ENCODE peak calls at places on chromosomes 16 and 17, in eight cellular contexts. K, C, Q, U, W, I, P and N are unnamed samples. For H3K4me1, the result is how much of the 10 kb centered on the place peaks cover.

GRCh38 chr17:44911133-44912001 is 3.9 kb downstream of the GFAP start:
- DNase-seq in K (peak), C (peak), Q (peak), U (peak), W (peak), I (peak), P (peak), N (peak)

GRCh38 chr17:37160940-37161339 is 212.2 kb downstream of the AATF start:
- DNase-seq in K (no peak), C (no peak), Q (peak), U (no peak), W (no peak), I (no peak), P (no peak), N (no peak)

GRCh38 chr16:711548-712320 is 3.2 kb upstream of the METRN start:
- DNase-seq in K (peak), C (peak), Q (peak), U (peak), W (peak), I (peak), P (peak), N (peak)

GRCh38 chr17:17439971-17440843 is 36.6 kb upstream of the MED9 start:
- DNase-seq in K (peak), C (peak), Q (peak), U (peak), W (peak), I (peak), P (peak), N (peak)

GRCh38 chr17:41932821-41933389 is 2.5 kb downstream of the ODAD4 start:
- DNase-seq in K (no peak), C (no peak), Q (no peak), U (no peak), W (no peak), I (no peak), P (no peak), N (no peak)

GRCh38 chr17:17356931-17357270 is 53.7 kb downstream of the NT5M start:
- DNase-seq in K (no peak), C (no peak), Q (no peak), U (no peak), W (no peak), I (no peak), P (no peak), N (peak)

GRCh38 chr16:383326-384020 is 1.7 kb upstream of the PGAP6 start:
- DNase-seq in K (peak), C (peak), Q (peak), U (peak), W (peak), I (peak), P (no peak), N (peak)

GRCh38 chr17:31453896-31454295 is 62.4 kb downstream of the RAB11FIP4 start:
- DNase-seq in K (no peak), C (no peak), Q (no peak), U (no peak), W (no peak), I (no peak), P (peak), N (no peak)

GRCh38 chr16:6265956-6266355 is 1066.7 kb upstream of the RBFOX1 start:
- DNase-seq in K (no peak), C (no peak), Q (no peak), U (no peak), W (no peak), I (no peak), P (no peak), N (no peak)

GRCh38 chr17:58487589-58488427 is at the start of gene HSF5:
- DNase-seq in K (no peak), C (peak), Q (no peak), U (peak), W (no peak), I (peak), P (no peak), N (peak)

GRCh38 chr16:21026846-21027245 is 123.8 kb downstream of the DNAH3 start:
- DNase-seq in K (no peak), C (no peak), Q (no peak), U (no peak), W (no peak), I (no peak), P (no peak), N (no peak)

GRCh38 chr17:31674717-31675349 is 184.2 kb downstream of the COPRS start:
- DNase-seq in K (no peak), C (no peak), Q (no peak), U (no peak), W (no peak), I (no peak), P (no peak), N (no peak)

GRCh38 chr16:77432264-77432663 is 2.6 kb downstream of the ADAMTS18 start:
- DNase-seq in K (no peak), C (no peak), Q (no peak), U (no peak), W (no peak), I (no peak), P (no peak), N (no peak)

GRCh38 chr16:75599452-75600277 is 23.4 kb downstream of the ADAT1 start:
- DNase-seq in K (no peak), C (no peak), Q (no peak), U (no peak), W (no peak), I (no peak), P (no peak), N (no peak)

GRCh38 chr17:4721203-4722135 is 9.8 kb upstream of the MED11 start:
- DNase-seq in K (no peak), C (peak), Q (peak), U (peak), W (no peak), I (no peak), P (peak), N (peak)

GRCh38 chr16:50473375-50473945 is 74.7 kb upstream of the NKD1 start:
- DNase-seq in K (no peak), C (no peak), Q (no peak), U (no peak), W (peak), I (no peak), P (no peak), N (no peak)

GRCh38 chr17:70288540-70289290 is 119.4 kb downstream of the KCNJ2 start:
- DNase-seq in K (no peak), C (no peak), Q (no peak), U (no peak), W (no peak), I (no peak), P (no peak), N (no peak)

GRCh38 chr17:65558683-65559311 is 2.7 kb downstream of the AXIN2 start:
- DNase-seq in K (no peak), C (no peak), Q (no peak), U (no peak), W (peak), I (no peak), P (no peak), N (no peak)

GRCh38 chr16:24970708-24971107 is 44.5 kb downstream of the ARHGAP17 start:
- DNase-seq in K (no peak), C (no peak), Q (no peak), U (no peak), W (no peak), I (no peak), P (no peak), N (no peak)

GRCh38 chr16:55279598-55279997 is 44.4 kb upstream of the IRX6 start:
- DNase-seq in K (no peak), C (no peak), Q (no peak), U (no peak), W (no peak), I (no peak), P (no peak), N (no peak)

GRCh38 chr16:53781023-53781605 is 77.2 kb downstream of the FTO start:
- DNase-seq in K (no peak), C (no peak), Q (no peak), U (no peak), W (no peak), I (no peak), P (no peak), N (no peak)

GRCh38 chr17:63702223-63702577 is 2.3 kb upstream of the LIMD2 start:
- DNase-seq in K (peak), C (peak), Q (no peak), U (peak), W (no peak), I (no peak), P (no peak), N (peak)

GRCh38 chr17:82320956-82321927 is 3.8 kb upstream of the CD7 start:
- DNase-seq in K (peak), C (peak), Q (peak), U (peak), W (peak), I (peak), P (peak), N (no peak)

GRCh38 chr17:29238133-29238850 is 8.4 kb upstream of the CRYBA1 start:
- DNase-seq in K (no peak), C (no peak), Q (no peak), U (no peak), W (no peak), I (no peak), P (no peak), N (no peak)

GRCh38 chr16:11370084-11370931 is 25.0 kb downstream of the RMI2 start:
- DNase-seq in K (peak), C (no peak), Q (no peak), U (no peak), W (no peak), I (no peak), P (no peak), N (no peak)

GRCh38 chr16:22235839-22236745 is 30.0 kb downstream of the EEF2K start:
- DNase-seq in K (no peak), C (peak), Q (peak), U (no peak), W (no peak), I (no peak), P (no peak), N (no peak)

GRCh38 chr16:22239131-22239805 is 33.2 kb downstream of the EEF2K start:
- DNase-seq in K (no peak), C (no peak), Q (peak), U (no peak), W (no peak), I (no peak), P (no peak), N (no peak)

GRCh38 chr16:22240023-22240697 is 34.1 kb downstream of the EEF2K start:
- DNase-seq in K (no peak), C (no peak), Q (no peak), U (no peak), W (no peak), I (no peak), P (no peak), N (no peak)
- H3K27ac ChIP-seq in K (peak), C (peak), Q (no peak), U (no peak), W (no peak), I (peak), P (no peak), N (peak)

DNA sequence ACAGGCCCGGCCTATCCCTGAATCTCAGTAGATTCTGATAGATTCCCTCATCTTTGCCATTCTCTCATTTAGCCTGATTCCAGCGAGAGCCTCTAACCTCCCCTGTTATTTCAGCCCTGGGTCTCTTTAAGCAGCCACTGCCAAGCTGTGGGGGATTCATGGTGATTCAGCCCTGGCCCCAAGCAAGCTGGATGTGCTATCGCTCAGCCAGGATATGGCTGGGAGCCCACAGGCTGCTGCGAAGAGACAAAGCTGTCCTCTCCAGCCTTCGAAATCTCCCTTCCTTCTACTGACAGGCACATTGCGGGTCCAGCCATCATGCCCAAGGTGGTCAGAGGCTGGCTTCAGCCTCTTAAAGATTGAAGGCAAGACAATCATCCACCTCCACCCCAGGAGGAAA is 394.1 kb downstream of the SOX9 start:
- DNase-seq in K (no peak), C (no peak), Q (no peak), U (no peak), W (no peak), I (peak), P (no peak), N (no peak)
- H3K4me3 ChIP-seq in K (no peak), C (no peak), Q (no peak), U (no peak), W (no peak), I (no peak), P (no peak), N (no peak)

GRCh38 chr16:85854935-85855334 is 44.0 kb upstream of the IRF8 start:
- DNase-seq in K (no peak), C (no peak), Q (no peak), U (no peak), W (no peak), I (no peak), P (no peak), N (no peak)

GRCh38 chr16:85853641-85854545 is 45.1 kb upstream of the IRF8 start:
- DNase-seq in K (no peak), C (no peak), Q (no peak), U (no peak), W (no peak), I (no peak), P (no peak), N (peak)

GRCh38 chr16:85856585-85856984 is 42.4 kb upstream of the IRF8 start:
- DNase-seq in K (no peak), C (no peak), Q (no peak), U (no peak), W (no peak), I (no peak), P (no peak), N (peak)

GRCh38 chr16:85857406-85857805 is 41.6 kb upstream of the IRF8 start:
- DNase-seq in K (no peak), C (no peak), Q (no peak), U (no peak), W (no peak), I (no peak), P (no peak), N (no peak)

DNA sequence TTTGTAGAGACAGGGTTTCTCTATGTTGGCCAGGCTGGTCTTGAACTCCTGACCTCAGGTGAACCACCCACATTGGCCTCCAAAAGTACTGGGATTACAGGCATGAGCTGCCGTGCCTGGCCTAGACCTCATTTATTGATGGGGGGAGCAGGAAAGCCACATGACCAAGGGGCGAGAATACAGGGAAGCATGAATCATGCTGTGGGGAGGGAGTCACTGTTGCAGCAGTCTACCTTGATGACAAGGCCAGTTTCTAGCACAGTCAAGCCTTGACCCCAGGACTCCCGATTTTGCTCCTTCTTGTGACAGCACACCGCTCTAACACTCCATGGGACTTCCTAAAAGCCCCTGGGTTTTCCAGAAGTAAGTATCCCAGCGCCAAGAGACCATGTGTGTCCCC is 42.9 kb upstream of the IRF8 start:
- DNase-seq in K (no peak), C (no peak), Q (no peak), U (no peak), W (no peak), I (no peak), P (no peak), N (no peak)
- H3K4me1 ChIP-seq in K (under half), C (under half), Q (under half), U (under half), W (under half), I (under half), P (under half), N (under half)

GRCh38 chr17:67388986-67389385 is 11.9 kb downstream of the PITPNC1 start:
- DNase-seq in K (no peak), C (no peak), Q (no peak), U (no peak), W (no peak), I (no peak), P (no peak), N (no peak)

GRCh38 chr17:67390646-67391480 is 13.8 kb downstream of the PITPNC1 start:
- DNase-seq in K (no peak), C (peak), Q (peak), U (peak), W (no peak), I (no peak), P (no peak), N (peak)

GRCh38 chr17:67390006-67390645 is 13.0 kb downstream of the PITPNC1 start:
- DNase-seq in K (no peak), C (no peak), Q (no peak), U (no peak), W (peak), I (no peak), P (no peak), N (no peak)

GRCh38 chr17:67385122-67385988 is 8.3 kb downstream of the PITPNC1 start:
- DNase-seq in K (no peak), C (no peak), Q (no peak), U (no peak), W (peak), I (no peak), P (no peak), N (no peak)

GRCh38 chr17:67386965-67387551 is 10.0 kb downstream of the PITPNC1 start:
- DNase-seq in K (peak), C (peak), Q (peak), U (peak), W (peak), I (peak), P (peak), N (no peak)
- H3K27ac ChIP-seq in K (no peak), C (no peak), Q (no peak), U (no peak), W (no peak), I (peak), P (no peak), N (no peak)

DNA sequence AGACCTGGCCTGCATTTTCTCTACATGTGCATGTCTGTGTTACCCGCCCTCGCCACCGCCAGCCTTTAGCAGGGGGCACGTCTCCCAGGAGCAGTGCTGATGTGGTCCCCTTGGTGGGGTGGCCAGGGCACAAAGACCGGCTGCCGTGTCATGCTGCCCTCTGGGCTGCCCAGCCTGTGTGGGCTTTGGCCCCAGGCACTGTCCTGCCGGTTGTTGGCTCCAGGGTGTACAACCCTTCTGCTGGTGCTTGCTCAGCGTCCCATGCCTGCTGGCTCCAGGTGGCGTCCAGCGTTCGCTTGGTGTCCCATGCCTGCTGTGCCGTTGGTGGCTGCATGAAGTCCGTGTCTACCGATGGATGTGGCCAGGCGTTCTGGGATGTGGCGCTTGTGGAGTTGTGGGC is 4.1 kb downstream of the BAIAP2 start:
- DNase-seq in K (no peak), C (no peak), Q (no peak), U (no peak), W (no peak), I (no peak), P (no peak), N (no peak)
- H3K4me3 ChIP-seq in K (no peak), C (no peak), Q (no peak), U (no peak), W (no peak), I (no peak), P (no peak), N (no peak)